ENCODE peak calls at places on chromosome 19, in six cellular contexts. Z is lower leg skin; K is heart right ventricle; W is HAP-1; V is psoas muscle; M is CD8-positive, alpha-beta T cell. I is an unnamed sample.

GRCh38 chr19:9858766-9859165 is 23.6 kb downstream of the PIN1 start:
- DNase-seq in Z (no peak), K (no peak), W (no peak), V (no peak), M (no peak), I (no peak)

GRCh38 chr19:46919324-46919723 is 58.5 kb downstream of the ARHGAP35 start:
- DNase-seq in Z (no peak), K (no peak), W (no peak), V (no peak), M (no peak), I (peak; percentile 16)

GRCh38 chr19:53927745-53928144 is 18.7 kb downstream of the CACNG7 start:
- DNase-seq in Z (no peak), K (peak; percentile 48), W (no peak), V (no peak), M (peak; percentile 43), I (peak; percentile 1)

GRCh38 chr19:52660981-52661380 is 22.8 kb upstream of the ZNF83 start:
- DNase-seq in Z (no peak), K (no peak), W (no peak), V (no peak), M (no peak), I (no peak)

GRCh38 chr19:40974633-40975037 is 16.4 kb upstream of the CYP2B6 start:
- DNase-seq in Z (peak; percentile 61), K (peak; percentile 54), W (peak; percentile 63), V (peak; percentile 40), M (peak; percentile 89), I (peak; percentile 26)

GRCh38 chr19:11612816-11613511 is 15.7 kb downstream of the ZNF627 start:
- DNase-seq in Z (no peak), K (no peak), W (no peak), V (no peak), M (no peak), I (no peak)

GRCh38 chr19:14337510-14337909 is 43.7 kb upstream of the ADGRE5 start:
- DNase-seq in Z (no peak), K (no peak), W (peak; percentile 62), V (no peak), M (no peak), I (no peak)

GRCh38 chr19:41426116-41426841 is 895 bp downstream of the B3GNT8 start:
- DNase-seq in Z (no peak), K (no peak), W (no peak), V (no peak), M (no peak), I (no peak)

GRCh38 chr19:54256250-54257115 is 590 bp downstream of the LILRB5 start:
- DNase-seq in Z (no peak), K (no peak), W (no peak), V (no peak), M (no peak), I (no peak)

GRCh38 chr19:28638445-28638844 is 574.5 kb downstream of the UQCRFS1 start:
- DNase-seq in Z (no peak), K (no peak), W (no peak), V (no peak), M (no peak), I (no peak)

GRCh38 chr19:11227201-11227886 is 12.1 kb upstream of the ANGPTL8 start:
- DNase-seq in Z (no peak), K (no peak), W (peak; percentile 13), V (no peak), M (no peak), I (no peak)

GRCh38 chr19:10634881-10635463 is 9.6 kb downstream of the SLC44A2 start:
- DNase-seq in Z (no peak), K (no peak), W (no peak), V (no peak), M (no peak), I (no peak)

DNA sequence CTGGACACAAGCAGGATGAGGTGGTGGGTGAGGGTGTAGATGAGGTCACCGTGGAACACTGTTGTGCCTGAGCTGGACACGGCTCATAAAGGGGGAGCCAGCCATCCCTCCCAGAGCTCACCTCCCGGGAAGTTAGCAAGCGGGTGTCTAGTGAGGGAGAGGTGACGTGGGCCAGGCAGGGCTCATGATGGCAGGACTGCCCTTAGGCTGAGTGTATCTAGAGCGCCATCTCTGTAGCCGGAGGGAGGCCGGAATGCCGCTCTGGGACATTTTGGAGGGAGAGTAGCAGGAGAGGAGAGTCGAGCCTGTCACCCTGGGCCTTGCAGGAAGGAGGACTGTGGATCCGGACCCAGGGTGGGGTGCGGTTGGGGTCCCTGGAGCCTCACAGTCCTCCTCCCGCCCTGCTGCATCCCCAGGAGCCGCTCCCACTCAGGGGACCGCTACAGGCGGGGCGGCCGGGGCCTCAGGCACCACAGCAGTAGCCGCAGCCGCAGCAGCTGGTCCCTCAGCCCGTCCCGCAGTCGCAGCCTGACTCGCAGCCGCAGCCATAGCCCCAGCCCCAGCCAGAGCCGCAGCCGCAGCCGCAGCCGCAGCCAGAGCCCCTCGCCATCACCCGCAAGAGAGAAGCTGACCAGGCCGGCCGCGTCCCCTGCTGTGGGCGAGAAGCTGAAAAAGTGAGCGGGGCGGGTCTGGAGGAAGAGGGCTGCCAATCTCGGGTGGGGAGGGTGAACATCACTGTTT is 9.2 kb downstream of the ZNF296 start:
- DNase-seq in Z (no peak), K (no peak), W (no peak), V (no peak), M (no peak), I (no peak)
- H3K4me3 ChIP-seq in Z (no peak overlapping the region), K (no peak overlapping the region), W (no peak overlapping the region), V (no peak overlapping the region), M (no peak overlapping the region), I (no peak overlapping the region)

DNA sequence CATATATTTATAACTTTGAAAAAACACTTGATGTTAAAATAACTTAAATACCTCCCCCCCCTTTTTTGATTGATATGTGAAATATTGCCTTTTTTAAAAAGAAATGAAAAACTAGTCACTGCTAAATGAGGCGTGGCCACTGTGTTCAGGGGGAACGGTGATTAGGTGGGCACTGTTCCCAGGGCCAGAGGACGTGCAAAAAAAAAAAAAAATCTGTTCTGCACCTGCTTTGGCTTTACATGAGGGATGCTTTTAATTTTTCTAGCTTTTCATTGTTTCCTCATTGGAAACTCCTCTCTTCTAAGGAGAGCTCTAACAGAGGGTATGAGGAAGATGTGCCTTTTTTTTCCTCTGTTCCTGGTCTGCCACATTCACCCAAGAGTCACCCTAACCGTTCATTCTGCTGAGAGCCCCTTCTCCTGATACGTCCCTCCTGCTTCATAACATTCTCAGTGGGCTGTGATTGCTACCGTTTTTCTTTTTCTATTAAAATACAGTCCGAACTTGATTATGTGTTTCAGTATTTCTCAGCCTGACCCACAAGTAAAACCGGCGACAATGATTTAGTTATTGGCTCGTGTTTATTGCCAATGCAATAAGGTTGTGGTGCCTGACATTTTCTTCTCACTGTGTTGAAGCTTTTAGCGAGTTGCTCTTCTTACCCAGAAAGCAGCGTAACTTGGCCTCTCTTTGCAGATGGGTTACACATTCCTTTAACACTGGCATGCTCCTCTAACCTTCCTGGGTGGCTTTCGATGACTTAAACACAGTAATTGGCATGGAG is 64.8 kb upstream of the ZNF536 start:
- DNase-seq in Z (no peak), K (no peak), W (no peak), V (no peak), M (no peak), I (no peak)
- H3K4me3 ChIP-seq in Z (no peak overlapping the region), K (no peak overlapping the region), W (no peak overlapping the region), V (no peak overlapping the region), M (no peak overlapping the region), I (no peak overlapping the region)

GRCh38 chr19:56270676-56271075 is 1.9 kb upstream of the EDDM13 start:
- DNase-seq in Z (no peak), K (no peak), W (no peak), V (no peak), M (no peak), I (no peak)
- H3K4me3 ChIP-seq in Z (no peak overlapping the region), K (no peak overlapping the region), W (no peak overlapping the region), V (no peak overlapping the region), M (no peak overlapping the region), I (no peak overlapping the region)

GRCh38 chr19:35960432-35960972 is 24.3 kb downstream of the LRFN3 start:
- DNase-seq in Z (no peak), K (no peak), W (no peak), V (no peak), M (no peak), I (no peak)

GRCh38 chr19:35958660-35959039 is 22.5 kb downstream of the LRFN3 start:
- DNase-seq in Z (no peak), K (no peak), W (no peak), V (no peak), M (no peak), I (no peak)

GRCh38 chr19:35959040-35959967 is 23.1 kb downstream of the LRFN3 start:
- DNase-seq in Z (no peak), K (no peak), W (no peak), V (peak; percentile 33), M (peak; percentile 82), I (no peak)

GRCh38 chr19:35959968-35960320 is 23.8 kb downstream of the LRFN3 start:
- DNase-seq in Z (no peak), K (no peak), W (no peak), V (no peak), M (no peak), I (no peak)

GRCh38 chr19:35955881-35956634 is 19.9 kb downstream of the LRFN3 start:
- DNase-seq in Z (no peak), K (no peak), W (peak; percentile 95), V (no peak), M (no peak), I (no peak)
- H3K4me3 ChIP-seq in Z (no peak overlapping the region), K (no peak overlapping the region), W (no peak overlapping the region), V (no peak overlapping the region), M (no peak overlapping the region), I (no peak overlapping the region)

DNA sequence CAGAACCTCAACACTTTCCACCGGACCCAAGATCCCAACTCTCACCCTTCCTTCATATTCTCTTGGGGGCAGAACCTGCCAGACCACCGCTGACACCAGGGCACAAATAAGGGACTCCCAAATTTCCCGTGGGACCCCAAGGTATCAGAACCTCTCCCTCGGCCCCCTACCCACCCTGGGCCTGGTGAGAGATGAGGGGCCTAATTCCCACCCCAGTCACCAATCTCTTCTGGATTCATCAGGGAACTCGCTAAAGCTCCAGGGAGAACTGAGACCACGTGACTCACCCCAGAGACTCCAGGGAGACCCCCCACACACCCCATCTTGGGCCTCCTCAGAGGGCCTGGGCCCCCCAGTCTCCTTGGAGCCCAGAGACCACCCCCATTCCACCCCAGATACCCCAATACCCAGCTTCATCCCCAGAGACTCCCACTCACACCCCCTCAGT is 1.8 kb downstream of the LMNB2 start:
- DNase-seq in Z (no peak), K (no peak), W (no peak), V (no peak), M (no peak), I (no peak)
- H3K4me3 ChIP-seq in Z (no peak overlapping the region), K (no peak overlapping the region), W (peak overlapping the region; percentile 92), V (no peak overlapping the region), M (no peak overlapping the region), I (no peak overlapping the region)